ENCODE peak calls at places on chromosomes 4 and X, in ten cellular contexts. F is PC-3; K is activated T-helper 1 cell treated with Interleukin-2 at 50 U/mL for 16 hours; M is SW480; B is bronchial epithelial cell; L is Panc1; A is RPMI7951; I is stimulated activated CD4-positive, alpha-beta T cell treated with anti-CD3 and anti-CD28 coated beads, Interleukin-2, amount 100 ng/mL, for 48 hours; H is EH; J is LoVo. Z is an unnamed sample.

GRCh38 chr4:78654809-78655208 is 103.2 kb downstream of the ANXA3 start:
- DNase-seq in H (peak), F (no peak), I (no peak), B (no peak), J (no peak), A (peak), L (no peak), K (no peak), M (no peak), Z (no peak)

GRCh38 chr4:56817840-56818491 is 3.5 kb downstream of the SPINK2 start:
- DNase-seq in J (no peak), H (no peak), L (no peak), M (no peak), K (no peak), B (peak), I (no peak), A (no peak), F (peak), Z (no peak)

GRCh38 chr4:89640620-89641366 is 196.2 kb downstream of the SNCA start:
- DNase-seq in I (no peak), M (peak), K (no peak), L (no peak), B (peak), F (peak), H (peak), A (no peak), J (no peak), Z (no peak)

GRCh38 chr4:182245041-182245440 is 1.8 kb downstream of the TENM3 start:
- DNase-seq in H (no peak), L (no peak), K (no peak), I (no peak), B (no peak), A (no peak), M (no peak), F (no peak), J (no peak), Z (no peak)

GRCh38 chrX:19888419-19888879 is 1.0 kb upstream of the SH3KBP1 start:
- DNase-seq in K (no peak), B (peak), I (no peak), J (peak), F (peak), M (peak), A (peak), H (peak), L (no peak), Z (no peak)

GRCh38 chrX:149830192-149830873 is 48.6 kb downstream of the MAGEA9 start:
- DNase-seq in I (no peak), K (no peak), A (peak), M (no peak), J (no peak), H (peak), F (no peak), L (no peak), B (peak), Z (no peak)

GRCh38 chr4:123649644-123650356 is 253.2 kb downstream of the SPRY1 start:
- DNase-seq in A (peak), F (peak), B (peak), K (no peak), J (peak), I (no peak), M (peak), H (peak), L (no peak), Z (peak)

GRCh38 chr4:99723555-99724450 is 66.2 kb upstream of the C4orf54 start:
- DNase-seq in L (no peak), K (no peak), M (peak), B (peak), J (peak), I (peak), F (peak), A (peak), H (peak), Z (peak)

GRCh38 chrX:13398073-13398823 is 78.4 kb upstream of the ATXN3L start:
- DNase-seq in J (peak), A (peak), H (peak), F (peak), L (peak), M (peak), I (no peak), B (peak), K (no peak), Z (peak)

GRCh38 chr4:25531272-25531671 is 124.4 kb upstream of the SLC34A2 start:
- DNase-seq in H (no peak), K (no peak), A (no peak), J (no peak), F (peak), L (no peak), M (no peak), I (no peak), B (no peak), Z (no peak)

GRCh38 chr4:119106036-119107000 is 29.3 kb upstream of the MYOZ2 start:
- DNase-seq in H (peak), F (peak), A (peak), L (no peak), J (no peak), K (no peak), B (peak), M (no peak), I (no peak), Z (no peak)

GRCh38 chr4:41346306-41347061 is 89.8 kb downstream of the UCHL1 start:
- DNase-seq in I (no peak), B (no peak), A (no peak), H (peak), K (no peak), M (no peak), L (no peak), J (peak), F (peak), Z (no peak)

GRCh38 chr4:2182981-2183380 is 58.9 kb downstream of the HAUS3 start:
- DNase-seq in H (no peak), B (peak), A (no peak), F (no peak), L (no peak), J (no peak), K (no peak), M (no peak), I (no peak), Z (no peak)

GRCh38 chrX:73127700-73128241 is 48.5 kb upstream of the PABPC1L2A start:
- DNase-seq in A (peak), F (peak), H (no peak), K (no peak), I (no peak), J (no peak), L (no peak), M (no peak), B (peak), Z (no peak)

GRCh38 chr4:66837496-66837895 is 707.8 kb downstream of the CENPC start:
- DNase-seq in H (no peak), M (no peak), A (no peak), F (no peak), K (no peak), B (no peak), L (no peak), I (no peak), J (no peak), Z (no peak)

GRCh38 chrX:154710309-154710708 is 40.6 kb downstream of the GAB3 start:
- DNase-seq in L (no peak), K (no peak), I (no peak), F (no peak), B (no peak), J (no peak), H (no peak), A (no peak), M (no peak), Z (no peak)

GRCh38 chrX:15511563-15511962 is 11.0 kb downstream of the BMX start:
- DNase-seq in J (no peak), H (no peak), B (no peak), M (peak), F (peak), K (no peak), L (no peak), I (no peak), A (peak), Z (no peak)

GRCh38 chr4:5962416-5962815 is 55.8 kb downstream of the C4orf50 start:
- DNase-seq in M (no peak), H (no peak), J (no peak), I (no peak), F (no peak), B (no peak), L (no peak), A (no peak), K (no peak), Z (no peak)

GRCh38 chrX:119004920-119005524 is 30.6 kb downstream of the LONRF3 start:
- DNase-seq in L (peak), M (peak), F (peak), K (peak), H (peak), B (peak), J (peak), I (peak), A (peak), Z (no peak)

GRCh38 chr4:183469936-183470335 is 25.5 kb downstream of the CDKN2AIP start:
- DNase-seq in F (peak), L (no peak), K (no peak), J (peak), M (peak), H (no peak), B (peak), I (no peak), A (peak), Z (peak)

GRCh38 chr4:26342328-26343040 is 21.7 kb downstream of the RBPJ start:
- DNase-seq in F (peak), H (peak), B (peak), I (no peak), L (no peak), M (peak), J (peak), K (no peak), A (peak), Z (peak)

GRCh38 chr4:116066711-116067245 is 953.4 kb upstream of the NDST4 start:
- DNase-seq in B (peak), H (no peak), K (no peak), M (no peak), A (no peak), L (no peak), J (no peak), I (no peak), F (no peak), Z (no peak)

GRCh38 chr4:137414802-137415201 is 117.5 kb downstream of the PCDH18 start:
- DNase-seq in F (no peak), B (no peak), H (no peak), L (no peak), K (no peak), J (no peak), I (no peak), M (no peak), A (no peak), Z (no peak)

GRCh38 chr4:31662951-31663350 is 942.8 kb downstream of the PCDH7 start:
- DNase-seq in F (no peak), I (no peak), A (peak), H (no peak), L (no peak), J (no peak), K (no peak), M (no peak), B (no peak), Z (no peak)

Z was measured in epithelial cell of prostate.